ENCODE peak calls at places on chromosomes 4 and X, in five cellular contexts. One of them, this sample, is unnamed.

GRCh38 chr4:56723201-56723605 is 42.1 kb upstream of the HOPX start:
- DNase-seq in tibial nerve: no peak
- DNase-seq in A549: no peak
- DNase-seq in esophagus squamous epithelium: no peak
- DNase-seq in GM12892: no peak
- DNase-seq in this sample: no peak

GRCh38 chr4:84944952-84945351 is 21.5 kb downstream of the WDFY3 start:
- DNase-seq in tibial nerve: no peak
- DNase-seq in A549: no peak
- DNase-seq in GM12892: no peak
- DNase-seq in esophagus squamous epithelium: no peak
- DNase-seq in this sample: no peak

GRCh38 chr4:155011163-155011825 is 197.1 kb upstream of the NPY2R start:
- DNase-seq in esophagus squamous epithelium: no peak
- DNase-seq in tibial nerve: no peak
- DNase-seq in A549: no peak
- DNase-seq in GM12892: no peak
- DNase-seq in this sample: no peak

GRCh38 chr4:151266542-151266941 is 10.4 kb upstream of the PRSS48 start:
- DNase-seq in GM12892: no peak
- DNase-seq in tibial nerve: no peak
- DNase-seq in esophagus squamous epithelium: no peak
- DNase-seq in A549: no peak
- DNase-seq in this sample: no peak

GRCh38 chr4:119526786-119527550 is 101.6 kb downstream of the PDE5A start:
- DNase-seq in A549: no peak
- DNase-seq in GM12892: no peak
- DNase-seq in esophagus squamous epithelium: no peak
- DNase-seq in tibial nerve: no peak
- DNase-seq in this sample: no peak

GRCh38 chr4:169955521-169955920 is 70.7 kb downstream of the MFAP3L start:
- DNase-seq in esophagus squamous epithelium: no peak
- DNase-seq in GM12892: no peak
- DNase-seq in tibial nerve: no peak
- DNase-seq in A549: no peak
- DNase-seq in this sample: no peak

GRCh38 chr4:21768349-21769310 is 179.9 kb downstream of the KCNIP4 start:
- DNase-seq in tibial nerve: no peak
- DNase-seq in A549: no peak
- DNase-seq in GM12892: no peak
- DNase-seq in esophagus squamous epithelium: no peak
- DNase-seq in this sample: no peak

GRCh38 chr4:51836531-51836930 is 6.4 kb upstream of the DCUN1D4 start:
- DNase-seq in tibial nerve: no peak
- DNase-seq in A549: no peak
- DNase-seq in GM12892: no peak
- DNase-seq in esophagus squamous epithelium: no peak
- DNase-seq in this sample: no peak

GRCh38 chrX:9614016-9614415 is 149.2 kb downstream of the TBL1X start:
- DNase-seq in tibial nerve: no peak
- DNase-seq in A549: no peak
- DNase-seq in GM12892: no peak
- DNase-seq in esophagus squamous epithelium: no peak
- DNase-seq in this sample: peak; percentile 7

GRCh38 chr4:149084128-149084527 is 641.9 kb upstream of the NR3C2 start:
- DNase-seq in A549: no peak
- DNase-seq in esophagus squamous epithelium: no peak
- DNase-seq in GM12892: no peak
- DNase-seq in tibial nerve: no peak
- DNase-seq in this sample: no peak

GRCh38 chr4:5386921-5387320 is 321.4 kb downstream of the EVC2 start:
- DNase-seq in tibial nerve: no peak
- DNase-seq in GM12892: no peak
- DNase-seq in A549: no peak
- DNase-seq in esophagus squamous epithelium: no peak
- DNase-seq in this sample: no peak

GRCh38 chrX:74419861-74420193 is 1.5 kb upstream of the SLC16A2 start:
- DNase-seq in A549: no peak
- DNase-seq in GM12892: no peak
- DNase-seq in tibial nerve: no peak
- DNase-seq in esophagus squamous epithelium: no peak
- DNase-seq in this sample: no peak

GRCh38 chrX:112368371-112368770 is 285.8 kb upstream of the TRPC5 start:
- DNase-seq in A549: no peak
- DNase-seq in esophagus squamous epithelium: no peak
- DNase-seq in tibial nerve: no peak
- DNase-seq in GM12892: no peak
- DNase-seq in this sample: no peak

GRCh38 chr4:7691061-7691460 is 248.6 kb downstream of the AFAP1 start:
- DNase-seq in GM12892: no peak
- DNase-seq in tibial nerve: no peak
- DNase-seq in esophagus squamous epithelium: no peak
- DNase-seq in A549: no peak
- DNase-seq in this sample: no peak

GRCh38 chrX:71941771-71942170 is 31.1 kb downstream of the NHSL2 start:
- DNase-seq in tibial nerve: no peak
- DNase-seq in esophagus squamous epithelium: no peak
- DNase-seq in A549: no peak
- DNase-seq in GM12892: no peak
- DNase-seq in this sample: no peak

GRCh38 chr4:91936301-91936700 is 367.5 kb upstream of the GRID2 start:
- DNase-seq in tibial nerve: no peak
- DNase-seq in GM12892: no peak
- DNase-seq in esophagus squamous epithelium: no peak
- DNase-seq in A549: no peak
- DNase-seq in this sample: no peak

GRCh38 chr4:142549726-142550463 is 296.2 kb downstream of the INPP4B start:
- DNase-seq in esophagus squamous epithelium: no peak
- DNase-seq in tibial nerve: no peak
- DNase-seq in GM12892: no peak
- DNase-seq in A549: peak; percentile 13
- DNase-seq in this sample: peak; percentile 16

GRCh38 chr4:152983774-152984411 is 47.8 kb downstream of the FHDC1 start:
- DNase-seq in GM12892: no peak
- DNase-seq in tibial nerve: no peak
- DNase-seq in esophagus squamous epithelium: no peak
- DNase-seq in A549: no peak
- DNase-seq in this sample: peak; percentile 42

GRCh38 chr4:106864231-106864630 is 171.9 kb downstream of the DKK2 start:
- DNase-seq in tibial nerve: no peak
- DNase-seq in esophagus squamous epithelium: no peak
- DNase-seq in GM12892: no peak
- DNase-seq in A549: no peak
- DNase-seq in this sample: no peak

GRCh38 chrX:40244980-40245379 is 147.2 kb upstream of the BCOR start:
- DNase-seq in A549: no peak
- DNase-seq in tibial nerve: no peak
- DNase-seq in esophagus squamous epithelium: no peak
- DNase-seq in GM12892: no peak
- DNase-seq in this sample: no peak

GRCh38 chr4:103375278-103375677 is 177.1 kb upstream of the CENPE start:
- DNase-seq in tibial nerve: no peak
- DNase-seq in GM12892: no peak
- DNase-seq in esophagus squamous epithelium: no peak
- DNase-seq in A549: no peak
- DNase-seq in this sample: peak; percentile 16

GRCh38 chr4:76212851-76213414 is 691 bp downstream of the SCARB2 start:
- DNase-seq in A549: peak; percentile 20
- DNase-seq in tibial nerve: no peak
- DNase-seq in GM12892: no peak
- DNase-seq in esophagus squamous epithelium: peak; percentile 23
- DNase-seq in this sample: no peak

GRCh38 chr4:154124539-154125255 is 335.8 kb upstream of the SFRP2 start:
- DNase-seq in tibial nerve: no peak
- DNase-seq in A549: no peak
- DNase-seq in GM12892: no peak
- DNase-seq in esophagus squamous epithelium: no peak
- DNase-seq in this sample: no peak

GRCh38 chr4:139177049-139177887 is at the start of gene ELF2:
- DNase-seq in esophagus squamous epithelium: peak; percentile 54
- DNase-seq in tibial nerve: peak; percentile 87
- DNase-seq in GM12892: peak; percentile 61
- DNase-seq in A549: peak; percentile 59
- DNase-seq in this sample: peak; percentile 75

GRCh38 chr4:139175647-139176298 is 1.2 kb downstream of the ELF2 start:
- DNase-seq in tibial nerve: no peak
- DNase-seq in A549: peak; percentile 15
- DNase-seq in GM12892: no peak
- DNase-seq in esophagus squamous epithelium: no peak
- DNase-seq in this sample: peak; percentile 21

GRCh38 chr4:139176299-139177048 is 544 bp downstream of the ELF2 start:
- DNase-seq in A549: peak; percentile 35
- DNase-seq in esophagus squamous epithelium: peak; percentile 23
- DNase-seq in tibial nerve: peak; percentile 76
- DNase-seq in GM12892: peak; percentile 27
- DNase-seq in this sample: peak; percentile 35

GRCh38 chr4:139171878-139172691 is 4.9 kb downstream of the ELF2 start:
- DNase-seq in tibial nerve: no peak
- DNase-seq in A549: peak; percentile 25
- DNase-seq in GM12892: no peak
- DNase-seq in esophagus squamous epithelium: no peak
- DNase-seq in this sample: no peak

DNA sequence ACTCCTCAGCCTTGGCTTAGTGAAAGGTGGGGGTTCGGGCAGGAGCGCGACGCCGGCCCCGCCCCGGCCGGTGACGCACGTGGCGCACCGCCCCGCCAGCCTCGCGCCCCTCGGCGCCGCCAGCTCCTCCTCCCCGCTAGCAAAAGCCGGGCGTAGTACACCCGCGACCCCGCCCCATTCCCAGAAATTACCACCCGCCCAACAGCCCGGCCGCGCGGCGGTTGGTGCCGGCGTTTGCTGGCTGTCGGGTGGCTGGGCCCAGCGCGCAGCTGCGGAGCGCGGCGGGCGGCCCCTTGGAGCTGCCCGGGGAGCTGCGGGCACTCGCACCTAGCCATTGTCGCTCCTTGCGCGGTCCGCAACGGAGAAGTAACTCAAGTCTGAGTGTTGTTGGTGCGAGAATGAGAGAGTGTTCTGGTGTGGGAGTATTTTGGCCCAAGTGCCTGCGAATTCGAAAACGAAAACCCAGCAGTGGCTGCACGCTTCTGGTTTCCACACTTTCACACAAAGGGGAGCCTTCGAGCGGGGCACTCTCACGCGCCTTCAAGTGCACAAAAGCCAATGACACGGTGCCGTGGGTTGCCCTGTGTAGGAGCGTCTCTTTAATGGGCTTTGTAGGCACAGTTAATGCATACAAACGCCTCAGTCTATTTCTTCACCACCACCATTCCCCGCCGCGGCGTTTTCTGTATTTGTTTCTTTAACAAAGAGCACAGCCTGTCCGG is 1.0 kb upstream of the ELF2 start:
- DNase-seq in GM12892: peak; percentile 63
- DNase-seq in A549: peak; percentile 58
- DNase-seq in esophagus squamous epithelium: peak; percentile 71
- DNase-seq in tibial nerve: peak; percentile 89
- DNase-seq in this sample: peak; percentile 72
- TF ChIP-seq POLR2A in GM12892: peak; percentile 41
- TF ChIP-seq POLR2A in A549: peak; percentile 92
- TF ChIP-seq POLR2A in esophagus squamous epithelium: no peak
- TF ChIP-seq POLR2A in tibial nerve: peak; percentile 94
- TF ChIP-seq POLR2A in this sample: peak; percentile 72

GRCh38 chr4:2786794-2787229 is 6.1 kb upstream of the SH3BP2 start:
- DNase-seq in GM12892: no peak
- DNase-seq in A549: no peak
- DNase-seq in tibial nerve: no peak
- DNase-seq in esophagus squamous epithelium: no peak
- DNase-seq in this sample: no peak

GRCh38 chr4:2787230-2788100 is 5.4 kb upstream of the SH3BP2 start:
- DNase-seq in GM12892: peak; percentile 78
- DNase-seq in tibial nerve: peak; percentile 21
- DNase-seq in esophagus squamous epithelium: no peak
- DNase-seq in A549: no peak
- DNase-seq in this sample: no peak

GRCh38 chr4:2788101-2788500 is 4.8 kb upstream of the SH3BP2 start:
- DNase-seq in A549: no peak
- DNase-seq in tibial nerve: no peak
- DNase-seq in esophagus squamous epithelium: no peak
- DNase-seq in GM12892: no peak
- DNase-seq in this sample: no peak

GRCh38 chr4:2785613-2786012 is 7.3 kb upstream of the SH3BP2 start:
- DNase-seq in A549: no peak
- DNase-seq in tibial nerve: peak; percentile 4
- DNase-seq in esophagus squamous epithelium: no peak
- DNase-seq in GM12892: no peak
- DNase-seq in this sample: no peak

DNA sequence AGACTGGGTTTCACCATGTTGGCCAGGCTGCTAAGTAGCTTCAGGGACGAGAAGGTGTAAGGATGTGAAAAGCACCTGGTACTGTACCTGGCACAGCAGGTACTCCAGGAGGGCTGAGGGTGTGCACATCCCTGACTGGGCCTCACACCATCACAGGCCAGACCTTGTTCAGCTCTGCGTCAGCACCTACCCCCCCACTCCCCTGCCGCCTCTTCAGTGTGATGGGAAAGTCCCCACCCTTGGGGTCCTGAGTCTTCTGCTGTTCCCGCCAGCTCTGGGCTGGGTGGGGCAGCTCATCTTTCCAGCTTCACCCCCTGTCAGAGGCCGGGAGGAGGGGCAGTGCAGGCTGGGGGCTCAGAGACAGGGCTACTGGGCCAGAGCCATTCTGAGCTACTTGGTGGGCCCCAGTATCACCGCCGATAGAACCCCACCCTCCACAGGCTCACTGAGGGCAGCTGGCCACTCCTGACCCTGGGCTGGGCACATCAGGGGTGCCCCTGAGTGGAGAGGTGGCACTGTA is 6.7 kb upstream of the SH3BP2 start:
- DNase-seq in tibial nerve: no peak
- DNase-seq in esophagus squamous epithelium: no peak
- DNase-seq in GM12892: no peak
- DNase-seq in A549: no peak
- DNase-seq in this sample: no peak
- TF ChIP-seq POLR2A in tibial nerve: no peak
- TF ChIP-seq POLR2A in esophagus squamous epithelium: no peak
- TF ChIP-seq POLR2A in GM12892: no peak
- TF ChIP-seq POLR2A in A549: no peak
- TF ChIP-seq POLR2A in this sample: no peak

GRCh38 chrX:16892504-16893362 is 22.6 kb upstream of the RBBP7 start:
- DNase-seq in GM12892: peak; percentile 42
- DNase-seq in A549: peak; percentile 72
- DNase-seq in esophagus squamous epithelium: peak; percentile 14
- DNase-seq in tibial nerve: peak; percentile 45
- DNase-seq in this sample: no peak

GRCh38 chrX:16897445-16897844 is 27.3 kb upstream of the RBBP7 start:
- DNase-seq in esophagus squamous epithelium: no peak
- DNase-seq in tibial nerve: no peak
- DNase-seq in A549: no peak
- DNase-seq in GM12892: no peak
- DNase-seq in this sample: no peak
- TF ChIP-seq POLR2A in esophagus squamous epithelium: no peak
- TF ChIP-seq POLR2A in tibial nerve: no peak
- TF ChIP-seq POLR2A in A549: no peak
- TF ChIP-seq POLR2A in GM12892: no peak
- TF ChIP-seq POLR2A in this sample: no peak

DNA sequence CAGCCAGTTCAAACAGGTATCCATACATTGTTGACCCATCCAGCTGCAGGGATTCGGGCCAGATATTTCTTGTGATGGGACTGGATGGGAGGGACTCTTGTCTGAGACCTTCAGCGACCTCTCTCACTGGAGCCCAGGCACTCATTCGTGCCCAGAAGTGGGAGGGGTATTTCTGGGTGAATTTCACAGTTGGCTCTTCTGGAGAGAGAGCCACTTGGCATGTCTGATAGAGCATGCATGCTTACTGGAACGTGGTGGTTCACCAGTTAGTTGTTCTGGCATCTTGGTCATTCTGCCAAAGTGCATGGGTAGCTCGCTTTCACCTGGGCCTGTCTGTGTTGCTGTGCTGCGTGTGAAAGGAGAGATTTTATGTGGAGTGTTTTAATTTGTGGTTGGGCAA is 65.8 kb downstream of the NBDY start:
- DNase-seq in esophagus squamous epithelium: no peak
- DNase-seq in GM12892: no peak
- DNase-seq in A549: no peak
- DNase-seq in tibial nerve: no peak
- DNase-seq in this sample: no peak
- TF ChIP-seq POLR2A in esophagus squamous epithelium: no peak
- TF ChIP-seq POLR2A in GM12892: no peak
- TF ChIP-seq POLR2A in A549: no peak
- TF ChIP-seq POLR2A in tibial nerve: no peak
- TF ChIP-seq POLR2A in this sample: no peak

This sample was measured in H54.